ENCODE peak calls at places on chromosomes 5 and 9, in ten cellular contexts. Y is right lobe of liver; Z is psoas muscle; M is OCI-LY7; X is IMR-90; P is pancreas; B is CD4-positive, CD25-positive, alpha-beta regulatory T cell; S is heart left ventricle; G is thoracic aorta; W is NT2/D1. Q is an unnamed sample. For H3K36me3 and H3K4me1, the result is how much of the 10 kb centered on the place peaks cover.

GRCh38 chr5:2508514-2508913 is 243.0 kb downstream of the IRX2 start:
- DNase-seq in Y (no peak), Z (no peak), M (no peak), X (no peak), P (no peak), B (no peak), S (no peak), G (no peak), W (no peak), Q (no peak)

GRCh38 chr9:95045751-95046150 is 271.8 kb downstream of the FANCC start:
- DNase-seq in Y (no peak), Z (no peak), M (no peak), X (no peak), P (peak), B (no peak), S (no peak), G (no peak), W (no peak), Q (no peak)

GRCh38 chr5:54309751-54310432 is 481 bp downstream of the ARL15 start:
- DNase-seq in Y (peak), Z (peak), M (peak), X (peak), P (peak), B (peak), S (peak), G (no peak), W (no peak), Q (peak)

GRCh38 chr5:117788596-117788995 is 1199.8 kb downstream of the DTWD2 start:
- DNase-seq in Y (no peak), Z (no peak), M (no peak), X (peak), P (no peak), B (no peak), S (no peak), G (no peak), W (no peak), Q (no peak)

GRCh38 chr5:18772475-18772874 is 1138.2 kb downstream of the TAF11L14 start:
- DNase-seq in Y (no peak), Z (no peak), M (no peak), X (no peak), P (no peak), B (no peak), S (no peak), G (no peak), W (no peak), Q (peak)

GRCh38 chr5:139688088-139688702 is 40.0 kb downstream of the CXXC5 start:
- DNase-seq in Y (peak), Z (no peak), M (peak), X (no peak), P (no peak), B (no peak), S (no peak), G (no peak), W (no peak), Q (no peak)

GRCh38 chr5:170470275-170470674 is 33.5 kb upstream of the KCNIP1 start:
- DNase-seq in Y (no peak), Z (no peak), M (no peak), X (no peak), P (no peak), B (no peak), S (no peak), G (no peak), W (no peak), Q (no peak)

GRCh38 chr5:171309526-171310333 is 682 bp downstream of the TLX3 start:
- DNase-seq in Y (no peak), Z (no peak), M (no peak), X (no peak), P (peak), B (no peak), S (no peak), G (no peak), W (no peak), Q (no peak)

GRCh38 chr5:62718368-62718767 is 139.7 kb downstream of the LRRC70 start:
- DNase-seq in Y (no peak), Z (no peak), M (no peak), X (no peak), P (no peak), B (no peak), S (no peak), G (no peak), W (peak), Q (peak)

GRCh38 chr5:138351517-138351916 is 968 bp upstream of the KDM3B start:
- DNase-seq in Y (no peak), Z (no peak), M (no peak), X (no peak), P (no peak), B (no peak), S (no peak), G (no peak), W (no peak), Q (no peak)

GRCh38 chr5:43305948-43306563 is 7.2 kb downstream of the HMGCS1 start:
- DNase-seq in Y (no peak), Z (no peak), M (peak), X (peak), P (no peak), B (peak), S (no peak), G (no peak), W (peak), Q (no peak)

GRCh38 chr5:134530375-134531077 is 5.1 kb downstream of the JADE2 start:
- DNase-seq in Y (peak), Z (no peak), M (no peak), X (peak), P (peak), B (no peak), S (peak), G (no peak), W (no peak), Q (no peak)

GRCh38 chr5:5784114-5784513 is 361.6 kb downstream of the ICE1 start:
- DNase-seq in Y (no peak), Z (no peak), M (no peak), X (no peak), P (no peak), B (no peak), S (no peak), G (no peak), W (no peak), Q (no peak)

GRCh38 chr5:176943816-176944215 is 44.7 kb upstream of the HK3 start:
- DNase-seq in Y (no peak), Z (no peak), M (no peak), X (no peak), P (no peak), B (no peak), S (no peak), G (no peak), W (peak), Q (peak)

GRCh38 chr9:90961375-90961774 is 159.8 kb downstream of the SYK start:
- DNase-seq in Y (no peak), Z (no peak), M (no peak), X (peak), P (no peak), B (no peak), S (peak), G (no peak), W (no peak), Q (no peak)

DNA sequence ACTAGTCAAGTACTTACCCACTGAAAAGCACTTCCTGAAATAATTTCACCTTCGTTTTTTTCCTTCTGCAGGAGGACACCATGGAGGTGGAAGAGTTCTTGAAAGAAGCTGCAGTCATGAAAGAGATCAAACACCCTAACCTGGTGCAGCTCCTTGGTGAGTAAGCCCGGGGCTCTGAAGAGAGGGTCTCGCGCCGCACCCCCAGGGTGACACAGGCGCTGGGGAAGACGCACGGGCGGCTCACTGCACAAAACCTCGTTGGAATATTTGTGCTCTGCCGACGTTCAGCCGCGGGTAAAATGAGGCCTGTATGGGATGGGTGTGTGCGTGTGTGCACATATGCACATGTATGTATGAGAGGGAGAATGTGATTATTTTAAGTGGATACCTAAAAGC is 24.6 kb downstream of the QRFP start:
- DNase-seq in Y (peak), Z (no peak), M (no peak), X (no peak), P (no peak), B (no peak), S (no peak), G (no peak), W (no peak), Q (no peak)
- H3K36me3 ChIP-seq in Y (under half), Z (under half), M (under half), X (half or more), P (under half), B (under half), S (under half), G (under half), W (half or more), Q (under half)

GRCh38 chr5:14256026-14256690 is 113.0 kb downstream of the TRIO start:
- DNase-seq in Y (no peak), Z (no peak), M (no peak), X (no peak), P (no peak), B (no peak), S (no peak), G (no peak), W (no peak), Q (no peak)
- H3K4me3 ChIP-seq in Y (no peak), Z (no peak), M (no peak), X (no peak), P (no peak), B (no peak), S (no peak), G (no peak), W (no peak), Q (no peak)

DNA sequence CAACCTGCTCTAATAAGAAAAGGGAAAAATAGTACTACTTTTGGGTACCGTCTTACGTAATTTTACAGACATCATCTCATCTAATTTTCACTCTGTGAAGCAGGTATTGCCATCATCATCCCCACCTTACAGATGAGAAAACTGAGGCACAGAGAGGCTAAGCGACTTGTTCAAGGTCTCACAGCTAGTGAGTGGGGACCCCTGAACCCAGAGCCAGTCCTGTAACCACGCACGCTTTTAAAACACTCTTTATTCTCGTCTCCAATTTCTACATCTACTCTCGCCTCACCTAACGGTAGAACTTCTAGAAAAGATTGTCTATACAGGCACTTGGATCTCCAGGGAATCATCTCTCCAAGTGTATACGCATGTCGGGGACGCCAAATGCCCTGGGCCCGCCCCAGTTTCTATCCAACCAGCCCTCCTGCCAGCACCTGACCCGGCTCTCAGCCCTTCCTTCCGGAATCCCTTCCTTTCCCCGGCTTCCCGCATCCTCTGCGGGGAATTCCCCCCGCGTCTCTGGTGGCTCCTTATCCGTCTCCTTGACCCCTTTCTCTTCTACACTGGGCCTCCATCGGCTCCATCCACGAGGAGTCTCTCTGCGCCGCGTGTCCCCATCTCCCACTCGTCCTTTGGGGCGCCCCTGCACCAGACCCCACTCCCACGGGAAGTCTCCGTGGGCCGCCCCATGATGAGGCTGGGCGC is 1.6 kb upstream of the TRAF1 start:
- DNase-seq in Y (no peak), Z (peak), M (peak), X (no peak), P (peak), B (no peak), S (peak), G (no peak), W (no peak), Q (peak)
- H3K4me1 ChIP-seq in Y (under half), Z (under half), M (half or more), X (under half), P (under half), B (half or more), S (half or more), G (half or more), W (under half), Q (under half)

DNA sequence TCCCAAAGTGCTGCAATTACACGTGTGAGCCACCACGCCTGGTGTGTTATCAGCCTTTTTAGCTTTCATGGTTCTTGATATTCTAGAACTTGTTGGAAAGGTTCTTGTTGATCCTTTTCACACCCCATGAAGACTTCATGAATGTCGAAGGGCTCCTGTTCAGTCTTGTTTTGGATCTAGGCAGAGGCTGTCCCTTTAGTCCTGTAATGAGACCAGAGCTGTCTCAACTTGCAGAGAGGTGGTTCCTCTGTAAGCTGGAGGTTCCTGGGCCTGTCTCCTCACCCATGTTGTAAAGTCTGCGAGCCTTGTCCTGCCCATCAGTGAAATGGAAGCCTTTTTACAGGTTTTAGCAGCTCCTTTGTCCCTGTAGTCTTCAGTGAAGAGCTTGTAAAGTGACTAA is 38.2 kb downstream of the PRRC2B start:
- DNase-seq in Y (no peak), Z (no peak), M (no peak), X (no peak), P (no peak), B (no peak), S (no peak), G (no peak), W (no peak), Q (no peak)
- H3K36me3 ChIP-seq in Y (under half), Z (under half), M (half or more), X (under half), P (under half), B (under half), S (under half), G (under half), W (half or more), Q (half or more)

DNA sequence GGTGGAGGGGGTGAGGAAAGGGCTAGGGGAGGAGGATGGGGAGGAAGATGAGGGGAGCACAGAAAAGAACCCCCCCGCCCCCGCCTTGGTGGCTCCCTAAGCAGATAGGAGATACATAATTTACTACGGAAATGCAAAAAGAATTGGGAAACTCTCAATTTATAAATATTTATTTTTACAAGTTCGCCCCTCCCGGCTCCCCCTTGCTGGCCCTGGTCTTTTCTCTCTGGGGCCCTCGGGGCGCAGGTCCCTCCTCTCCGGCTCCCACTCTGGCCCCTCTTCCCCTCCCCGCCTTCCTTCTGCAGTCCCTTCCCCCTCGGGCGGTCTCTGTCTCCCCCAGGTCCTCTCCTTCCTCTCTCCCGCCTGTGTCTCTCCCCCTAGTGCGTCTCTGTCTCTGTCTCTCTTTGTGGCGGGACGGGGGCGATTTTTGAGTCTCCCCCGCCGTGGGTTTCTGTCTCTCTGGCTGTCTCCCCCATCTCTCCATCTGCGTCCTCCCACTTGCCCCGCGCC is 173.6 kb upstream of the IER5L start:
- DNase-seq in Y (peak), Z (no peak), M (no peak), X (no peak), P (no peak), B (no peak), S (no peak), G (no peak), W (no peak), Q (peak)
- H3K4me3 ChIP-seq in Y (no peak), Z (peak), M (no peak), X (peak), P (no peak), B (no peak), S (no peak), G (peak), W (peak), Q (peak)

Q was measured in HAP-1.